ENCODE peak calls at places on chromosomes 3 and 15, in nine cellular contexts. One of them, this sample, is unnamed.

GRCh38 chr3:116444099-116444700 is 1.1 kb downstream of the LSAMP start:
- DNase-seq in cardiac muscle cell: peak; percentile 3
- DNase-seq in naive thymus-derived CD4-positive, alpha-beta T cell: no peak
- DNase-seq in left lung: no peak
- DNase-seq in AG04450: no peak
- DNase-seq in lung: no peak
- DNase-seq in heart left ventricle: no peak
- DNase-seq in left ventricle myocardium inferior: no peak
- DNase-seq in CD4-positive, alpha-beta memory T cell: no peak
- DNase-seq in this sample: no peak

GRCh38 chr3:55006277-55006676 is 78.4 kb upstream of the LRTM1 start:
- DNase-seq in cardiac muscle cell: peak; percentile 29
- DNase-seq in naive thymus-derived CD4-positive, alpha-beta T cell: no peak
- DNase-seq in left lung: no peak
- DNase-seq in AG04450: no peak
- DNase-seq in lung: no peak
- DNase-seq in heart left ventricle: no peak
- DNase-seq in left ventricle myocardium inferior: no peak
- DNase-seq in CD4-positive, alpha-beta memory T cell: no peak
- DNase-seq in this sample: no peak

GRCh38 chr15:90868261-90868689 is at the start of gene FURIN:
- DNase-seq in cardiac muscle cell: no peak
- DNase-seq in naive thymus-derived CD4-positive, alpha-beta T cell: no peak
- DNase-seq in left lung: no peak
- DNase-seq in AG04450: no peak
- DNase-seq in lung: no peak
- DNase-seq in heart left ventricle: no peak
- DNase-seq in left ventricle myocardium inferior: no peak
- DNase-seq in CD4-positive, alpha-beta memory T cell: no peak
- DNase-seq in this sample: no peak

GRCh38 chr15:38217181-38217580 is 35.5 kb upstream of the SPRED1 start:
- DNase-seq in cardiac muscle cell: peak; percentile 80
- DNase-seq in naive thymus-derived CD4-positive, alpha-beta T cell: no peak
- DNase-seq in left lung: no peak
- DNase-seq in AG04450: peak; percentile 23
- DNase-seq in lung: peak; percentile 41
- DNase-seq in heart left ventricle: no peak
- DNase-seq in left ventricle myocardium inferior: no peak
- DNase-seq in CD4-positive, alpha-beta memory T cell: no peak
- DNase-seq in this sample: no peak

GRCh38 chr15:91853968-91854943 is 748 bp downstream of the SLCO3A1 start:
- DNase-seq in cardiac muscle cell: peak; percentile 39
- DNase-seq in naive thymus-derived CD4-positive, alpha-beta T cell: no peak
- DNase-seq in left lung: peak; percentile 92
- DNase-seq in AG04450: no peak
- DNase-seq in lung: peak; percentile 35
- DNase-seq in heart left ventricle: peak; percentile 59
- DNase-seq in left ventricle myocardium inferior: peak; percentile 64
- DNase-seq in CD4-positive, alpha-beta memory T cell: peak; percentile 38
- DNase-seq in this sample: no peak

GRCh38 chr15:49741721-49742120 is 120.9 kb downstream of the DTWD1 start:
- DNase-seq in cardiac muscle cell: no peak
- DNase-seq in naive thymus-derived CD4-positive, alpha-beta T cell: no peak
- DNase-seq in left lung: no peak
- DNase-seq in AG04450: no peak
- DNase-seq in lung: no peak
- DNase-seq in heart left ventricle: peak; percentile 20
- DNase-seq in left ventricle myocardium inferior: no peak
- DNase-seq in CD4-positive, alpha-beta memory T cell: no peak
- DNase-seq in this sample: no peak

GRCh38 chr15:49895337-49896223 is 223.5 kb downstream of the ATP8B4 start:
- DNase-seq in cardiac muscle cell: peak; percentile 92
- DNase-seq in naive thymus-derived CD4-positive, alpha-beta T cell: no peak
- DNase-seq in left lung: no peak
- DNase-seq in AG04450: no peak
- DNase-seq in lung: no peak
- DNase-seq in heart left ventricle: no peak
- DNase-seq in left ventricle myocardium inferior: no peak
- DNase-seq in CD4-positive, alpha-beta memory T cell: no peak
- DNase-seq in this sample: no peak

GRCh38 chr3:56629044-56629443 is 54.0 kb downstream of the TASOR start:
- DNase-seq in cardiac muscle cell: no peak
- DNase-seq in naive thymus-derived CD4-positive, alpha-beta T cell: no peak
- DNase-seq in left lung: no peak
- DNase-seq in AG04450: no peak
- DNase-seq in lung: no peak
- DNase-seq in heart left ventricle: no peak
- DNase-seq in left ventricle myocardium inferior: no peak
- DNase-seq in CD4-positive, alpha-beta memory T cell: no peak
- DNase-seq in this sample: no peak

GRCh38 chr3:4976109-4976508 is 3.1 kb upstream of the BHLHE40 start:
- DNase-seq in cardiac muscle cell: peak; percentile 78
- DNase-seq in naive thymus-derived CD4-positive, alpha-beta T cell: peak; percentile 14
- DNase-seq in left lung: peak; percentile 77
- DNase-seq in AG04450: no peak
- DNase-seq in lung: peak; percentile 73
- DNase-seq in heart left ventricle: peak; percentile 69
- DNase-seq in left ventricle myocardium inferior: peak; percentile 40
- DNase-seq in CD4-positive, alpha-beta memory T cell: no peak
- DNase-seq in this sample: no peak

GRCh38 chr3:122111974-122112373 is 56.8 kb downstream of the CD86 start:
- DNase-seq in cardiac muscle cell: no peak
- DNase-seq in naive thymus-derived CD4-positive, alpha-beta T cell: no peak
- DNase-seq in left lung: no peak
- DNase-seq in AG04450: no peak
- DNase-seq in lung: no peak
- DNase-seq in heart left ventricle: no peak
- DNase-seq in left ventricle myocardium inferior: no peak
- DNase-seq in CD4-positive, alpha-beta memory T cell: no peak
- DNase-seq in this sample: no peak

GRCh38 chr3:123660900-123661299 is 76.0 kb upstream of the HACD2 start:
- DNase-seq in cardiac muscle cell: peak; percentile 100
- DNase-seq in naive thymus-derived CD4-positive, alpha-beta T cell: no peak
- DNase-seq in left lung: peak; percentile 90
- DNase-seq in AG04450: peak; percentile 94
- DNase-seq in lung: peak; percentile 87
- DNase-seq in heart left ventricle: peak; percentile 95
- DNase-seq in left ventricle myocardium inferior: peak; percentile 92
- DNase-seq in CD4-positive, alpha-beta memory T cell: no peak
- DNase-seq in this sample: no peak

GRCh38 chr15:64883997-64884511 is 27.6 kb upstream of the ANKDD1A start:
- DNase-seq in cardiac muscle cell: peak; percentile 83
- DNase-seq in naive thymus-derived CD4-positive, alpha-beta T cell: peak; percentile 65
- DNase-seq in left lung: peak; percentile 94
- DNase-seq in AG04450: peak; percentile 76
- DNase-seq in lung: peak; percentile 71
- DNase-seq in heart left ventricle: peak; percentile 87
- DNase-seq in left ventricle myocardium inferior: peak; percentile 70
- DNase-seq in CD4-positive, alpha-beta memory T cell: peak; percentile 63
- DNase-seq in this sample: peak; percentile 76

GRCh38 chr3:156665296-156665695 is 9.1 kb upstream of the TIPARP start:
- DNase-seq in cardiac muscle cell: peak; percentile 66
- DNase-seq in naive thymus-derived CD4-positive, alpha-beta T cell: no peak
- DNase-seq in left lung: no peak
- DNase-seq in AG04450: peak; percentile 61
- DNase-seq in lung: no peak
- DNase-seq in heart left ventricle: no peak
- DNase-seq in left ventricle myocardium inferior: no peak
- DNase-seq in CD4-positive, alpha-beta memory T cell: no peak
- DNase-seq in this sample: no peak

GRCh38 chr15:46413799-46414198 is 779.0 kb downstream of the SQOR start:
- DNase-seq in cardiac muscle cell: no peak
- DNase-seq in naive thymus-derived CD4-positive, alpha-beta T cell: no peak
- DNase-seq in left lung: no peak
- DNase-seq in AG04450: no peak
- DNase-seq in lung: no peak
- DNase-seq in heart left ventricle: no peak
- DNase-seq in left ventricle myocardium inferior: no peak
- DNase-seq in CD4-positive, alpha-beta memory T cell: no peak
- DNase-seq in this sample: no peak

GRCh38 chr3:40468018-40468417 is 8.9 kb upstream of the ZNF619 start:
- DNase-seq in cardiac muscle cell: no peak
- DNase-seq in naive thymus-derived CD4-positive, alpha-beta T cell: no peak
- DNase-seq in left lung: no peak
- DNase-seq in AG04450: no peak
- DNase-seq in lung: no peak
- DNase-seq in heart left ventricle: no peak
- DNase-seq in left ventricle myocardium inferior: no peak
- DNase-seq in CD4-positive, alpha-beta memory T cell: no peak
- DNase-seq in this sample: no peak

GRCh38 chr3:54427951-54428871 is 305.9 kb downstream of the CACNA2D3 start:
- DNase-seq in cardiac muscle cell: peak; percentile 84
- DNase-seq in naive thymus-derived CD4-positive, alpha-beta T cell: peak; percentile 4
- DNase-seq in left lung: no peak
- DNase-seq in AG04450: peak; percentile 59
- DNase-seq in lung: peak; percentile 39
- DNase-seq in heart left ventricle: peak; percentile 36
- DNase-seq in left ventricle myocardium inferior: peak; percentile 22
- DNase-seq in CD4-positive, alpha-beta memory T cell: peak; percentile 5
- DNase-seq in this sample: peak; percentile 22

GRCh38 chr3:36906504-36907149 is 38.2 kb downstream of the TRANK1 start:
- DNase-seq in cardiac muscle cell: peak; percentile 81
- DNase-seq in naive thymus-derived CD4-positive, alpha-beta T cell: peak; percentile 27
- DNase-seq in left lung: no peak
- DNase-seq in AG04450: peak; percentile 18
- DNase-seq in lung: no peak
- DNase-seq in heart left ventricle: no peak
- DNase-seq in left ventricle myocardium inferior: no peak
- DNase-seq in CD4-positive, alpha-beta memory T cell: peak; percentile 34
- DNase-seq in this sample: no peak

GRCh38 chr3:88626426-88627120 is 476.8 kb downstream of the C3orf38 start:
- DNase-seq in cardiac muscle cell: no peak
- DNase-seq in naive thymus-derived CD4-positive, alpha-beta T cell: no peak
- DNase-seq in left lung: no peak
- DNase-seq in AG04450: no peak
- DNase-seq in lung: no peak
- DNase-seq in heart left ventricle: no peak
- DNase-seq in left ventricle myocardium inferior: no peak
- DNase-seq in CD4-positive, alpha-beta memory T cell: no peak
- DNase-seq in this sample: no peak

GRCh38 chr3:170528731-170529130 is 57.1 kb downstream of the SLC7A14 start:
- DNase-seq in cardiac muscle cell: no peak
- DNase-seq in naive thymus-derived CD4-positive, alpha-beta T cell: no peak
- DNase-seq in left lung: no peak
- DNase-seq in AG04450: no peak
- DNase-seq in lung: no peak
- DNase-seq in heart left ventricle: no peak
- DNase-seq in left ventricle myocardium inferior: no peak
- DNase-seq in CD4-positive, alpha-beta memory T cell: no peak
- DNase-seq in this sample: no peak
- H3K27ac ChIP-seq in cardiac muscle cell: no peak overlapping the region
- H3K27ac ChIP-seq in naive thymus-derived CD4-positive, alpha-beta T cell: no peak overlapping the region
- H3K27ac ChIP-seq in left lung: no peak overlapping the region
- H3K27ac ChIP-seq in AG04450: no peak overlapping the region
- H3K27ac ChIP-seq in lung: no peak overlapping the region
- H3K27ac ChIP-seq in heart left ventricle: no peak overlapping the region
- H3K27ac ChIP-seq in left ventricle myocardium inferior: no peak overlapping the region
- H3K27ac ChIP-seq in CD4-positive, alpha-beta memory T cell: no peak overlapping the region
- H3K27ac ChIP-seq in this sample: no peak overlapping the region

GRCh38 chr3:53104762-53105161 is 25.5 kb downstream of the RFT1 start:
- DNase-seq in cardiac muscle cell: no peak
- DNase-seq in naive thymus-derived CD4-positive, alpha-beta T cell: no peak
- DNase-seq in left lung: no peak
- DNase-seq in AG04450: no peak
- DNase-seq in lung: no peak
- DNase-seq in heart left ventricle: no peak
- DNase-seq in left ventricle myocardium inferior: no peak
- DNase-seq in CD4-positive, alpha-beta memory T cell: no peak
- DNase-seq in this sample: no peak

GRCh38 chr3:53109822-53110771 is 20.1 kb downstream of the RFT1 start:
- DNase-seq in cardiac muscle cell: peak; percentile 95
- DNase-seq in naive thymus-derived CD4-positive, alpha-beta T cell: peak; percentile 54
- DNase-seq in left lung: no peak
- DNase-seq in AG04450: peak; percentile 41
- DNase-seq in lung: peak; percentile 80
- DNase-seq in heart left ventricle: peak; percentile 67
- DNase-seq in left ventricle myocardium inferior: peak; percentile 47
- DNase-seq in CD4-positive, alpha-beta memory T cell: peak; percentile 47
- DNase-seq in this sample: peak; percentile 51

GRCh38 chr3:53114011-53114400 is 16.2 kb downstream of the RFT1 start:
- DNase-seq in cardiac muscle cell: peak; percentile 83
- DNase-seq in naive thymus-derived CD4-positive, alpha-beta T cell: peak; percentile 73
- DNase-seq in left lung: peak; percentile 78
- DNase-seq in AG04450: no peak
- DNase-seq in lung: peak; percentile 86
- DNase-seq in heart left ventricle: peak; percentile 78
- DNase-seq in left ventricle myocardium inferior: peak; percentile 77
- DNase-seq in CD4-positive, alpha-beta memory T cell: peak; percentile 77
- DNase-seq in this sample: no peak

GRCh38 chr3:53113293-53114010 is 16.8 kb downstream of the RFT1 start:
- DNase-seq in cardiac muscle cell: no peak
- DNase-seq in naive thymus-derived CD4-positive, alpha-beta T cell: no peak
- DNase-seq in left lung: no peak
- DNase-seq in AG04450: no peak
- DNase-seq in lung: no peak
- DNase-seq in heart left ventricle: peak; percentile 90
- DNase-seq in left ventricle myocardium inferior: peak; percentile 78
- DNase-seq in CD4-positive, alpha-beta memory T cell: no peak
- DNase-seq in this sample: no peak

GRCh38 chr3:53109190-53109589 is 21.0 kb downstream of the RFT1 start:
- DNase-seq in cardiac muscle cell: peak; percentile 65
- DNase-seq in naive thymus-derived CD4-positive, alpha-beta T cell: peak; percentile 18
- DNase-seq in left lung: no peak
- DNase-seq in AG04450: peak; percentile 21
- DNase-seq in lung: no peak
- DNase-seq in heart left ventricle: no peak
- DNase-seq in left ventricle myocardium inferior: no peak
- DNase-seq in CD4-positive, alpha-beta memory T cell: no peak
- DNase-seq in this sample: peak; percentile 89
- H3K27ac ChIP-seq in cardiac muscle cell: no peak overlapping the region
- H3K27ac ChIP-seq in naive thymus-derived CD4-positive, alpha-beta T cell: peak overlapping the region; percentile 14
- H3K27ac ChIP-seq in left lung: no peak overlapping the region
- H3K27ac ChIP-seq in AG04450: peak overlapping the region; percentile 75
- H3K27ac ChIP-seq in lung: no peak overlapping the region
- H3K27ac ChIP-seq in heart left ventricle: no peak overlapping the region
- H3K27ac ChIP-seq in left ventricle myocardium inferior: peak overlapping the region; percentile 49
- H3K27ac ChIP-seq in CD4-positive, alpha-beta memory T cell: no peak overlapping the region
- H3K27ac ChIP-seq in this sample: peak overlapping the region; percentile 70

DNA sequence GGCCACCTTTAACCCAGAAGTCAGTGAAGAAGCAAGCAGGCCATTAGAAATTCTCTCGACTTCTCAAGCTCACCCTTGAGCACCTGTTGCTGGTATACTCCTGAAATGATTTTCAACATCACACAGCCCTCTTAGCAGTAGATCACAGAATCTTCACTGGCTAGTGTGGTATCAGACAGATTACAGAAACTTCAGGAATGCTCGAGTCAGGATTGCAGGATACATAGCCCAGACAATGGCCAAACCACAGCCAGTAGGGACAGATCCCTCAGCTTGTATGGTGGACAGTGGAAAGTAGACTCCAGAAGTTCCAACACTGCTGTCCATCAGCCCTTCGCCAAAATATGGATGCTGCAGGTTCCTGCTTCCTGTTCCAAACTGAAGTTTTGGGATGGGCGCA is 4.5 kb upstream of the KLHL40 start:
- DNase-seq in cardiac muscle cell: peak; percentile 26
- DNase-seq in naive thymus-derived CD4-positive, alpha-beta T cell: no peak
- DNase-seq in left lung: no peak
- DNase-seq in AG04450: no peak
- DNase-seq in lung: no peak
- DNase-seq in heart left ventricle: no peak
- DNase-seq in left ventricle myocardium inferior: no peak
- DNase-seq in CD4-positive, alpha-beta memory T cell: no peak
- DNase-seq in this sample: no peak
- H3K27ac ChIP-seq in cardiac muscle cell: no peak overlapping the region
- H3K27ac ChIP-seq in naive thymus-derived CD4-positive, alpha-beta T cell: no peak overlapping the region
- H3K27ac ChIP-seq in left lung: no peak overlapping the region
- H3K27ac ChIP-seq in AG04450: no peak overlapping the region
- H3K27ac ChIP-seq in lung: no peak overlapping the region
- H3K27ac ChIP-seq in heart left ventricle: no peak overlapping the region
- H3K27ac ChIP-seq in left ventricle myocardium inferior: no peak overlapping the region
- H3K27ac ChIP-seq in CD4-positive, alpha-beta memory T cell: no peak overlapping the region
- H3K27ac ChIP-seq in this sample: no peak overlapping the region

GRCh38 chr3:195119461-195120198 is 151.3 kb downstream of the XXYLT1 start:
- DNase-seq in cardiac muscle cell: peak; percentile 85
- DNase-seq in naive thymus-derived CD4-positive, alpha-beta T cell: no peak
- DNase-seq in left lung: no peak
- DNase-seq in AG04450: peak; percentile 66
- DNase-seq in lung: no peak
- DNase-seq in heart left ventricle: no peak
- DNase-seq in left ventricle myocardium inferior: no peak
- DNase-seq in CD4-positive, alpha-beta memory T cell: no peak
- DNase-seq in this sample: no peak
- H3K27ac ChIP-seq in cardiac muscle cell: no peak overlapping the region
- H3K27ac ChIP-seq in naive thymus-derived CD4-positive, alpha-beta T cell: no peak overlapping the region
- H3K27ac ChIP-seq in left lung: no peak overlapping the region
- H3K27ac ChIP-seq in AG04450: peak overlapping the region; percentile 96
- H3K27ac ChIP-seq in lung: peak overlapping the region; percentile 28
- H3K27ac ChIP-seq in heart left ventricle: peak overlapping the region; percentile 40
- H3K27ac ChIP-seq in left ventricle myocardium inferior: peak overlapping the region; percentile 68
- H3K27ac ChIP-seq in CD4-positive, alpha-beta memory T cell: no peak overlapping the region
- H3K27ac ChIP-seq in this sample: peak overlapping the region; percentile 9

This sample was measured in epithelial cell of prostate.